ENCODE peak calls at places on chromosomes 7 and 10, in four cellular contexts. U, B, L and R are unnamed samples.

GRCh38 chr10:11212686-11213085 is 195.0 kb downstream of the CELF2 start:
- DNase-seq in U (no peak), B (no peak), L (no peak), R (no peak)

GRCh38 chr7:154686305-154686704 is 316.6 kb downstream of the PAXIP1 start:
- DNase-seq in U (no peak), B (no peak), L (no peak), R (no peak)

GRCh38 chr10:69321865-69322264 is 43.6 kb downstream of the HK1 start:
- DNase-seq in U (no peak), B (no peak), L (no peak), R (no peak)

GRCh38 chr7:19107392-19108147 is 9.9 kb downstream of the TWIST1 start:
- DNase-seq in U (no peak), B (no peak), L (no peak), R (no peak)

GRCh38 chr10:75115137-75115536 is 3.7 kb downstream of the SAMD8 start:
- DNase-seq in U (no peak), B (no peak), L (no peak), R (no peak)

GRCh38 chr7:100575206-100575631 is 1.5 kb upstream of the SAP25 start:
- DNase-seq in U (no peak), B (no peak), L (no peak), R (no peak)

GRCh38 chr10:6136215-6137201 is 47.7 kb downstream of the RBM17 start:
- DNase-seq in U (no peak), B (no peak), L (no peak), R (no peak)

GRCh38 chr10:84493951-84494848 is 165.8 kb downstream of the CCSER2 start:
- DNase-seq in U (no peak), B (no peak), L (peak), R (no peak)

GRCh38 chr7:88115258-88116195 is 104.3 kb downstream of the SRI start:
- DNase-seq in U (no peak), B (no peak), L (no peak), R (no peak)

GRCh38 chr10:32692174-32692573 is 246.2 kb downstream of the CCDC7 start:
- DNase-seq in U (peak), B (no peak), L (peak), R (no peak)

GRCh38 chr10:60125928-60126327 is 219.6 kb upstream of the CCDC6 start:
- DNase-seq in U (no peak), B (no peak), L (no peak), R (no peak)

GRCh38 chr10:16905304-16905703 is 88.1 kb upstream of the RSU1 start:
- DNase-seq in U (no peak), B (no peak), L (no peak), R (no peak)

GRCh38 chr7:64744680-64745079 is 49.5 kb upstream of the ZNF138 start:
- DNase-seq in U (no peak), B (no peak), L (no peak), R (no peak)

GRCh38 chr7:80493121-80493849 is 18.6 kb downstream of the GNAT3 start:
- DNase-seq in U (no peak), B (no peak), L (no peak), R (no peak)

GRCh38 chr7:132061931-132062330 is 505.5 kb upstream of the PODXL start:
- DNase-seq in U (no peak), B (no peak), L (no peak), R (no peak)

GRCh38 chr10:123517376-123517775 is 148.8 kb upstream of the GPR26 start:
- DNase-seq in U (no peak), B (no peak), L (no peak), R (no peak)

GRCh38 chr10:124369986-124370385 is 48.7 kb downstream of the OAT start:
- DNase-seq in U (no peak), B (no peak), L (no peak), R (no peak)

GRCh38 chr10:6269953-6270867 is 67.5 kb downstream of the PFKFB3 start:
- DNase-seq in U (no peak), B (no peak), L (no peak), R (no peak)

GRCh38 chr10:63644398-63645142 is 123.4 kb downstream of the REEP3 start:
- DNase-seq in U (no peak), B (no peak), L (no peak), R (no peak)

GRCh38 chr10:119726291-119727261 is 726 bp downstream of the INPP5F start:
- DNase-seq in U (no peak), B (peak), L (no peak), R (no peak)

GRCh38 chr10:69936091-69936490 is 116.6 kb upstream of the MACROH2A2 start:
- DNase-seq in U (no peak), B (no peak), L (no peak), R (no peak)

GRCh38 chr10:78389419-78389818 is 355.8 kb downstream of the RPS24 start:
- DNase-seq in U (no peak), B (no peak), L (no peak), R (no peak)

GRCh38 chr7:99623702-99624447 is 7.1 kb downstream of the ZSCAN25 start:
- DNase-seq in U (no peak), B (no peak), L (no peak), R (no peak)

GRCh38 chr10:30151581-30152389 is 92.4 kb upstream of the JCAD start:
- DNase-seq in U (no peak), B (peak), L (peak), R (peak)

GRCh38 chr10:17265468-17265867 is 37.4 kb downstream of the VIM start:
- DNase-seq in U (no peak), B (no peak), L (no peak), R (no peak)

GRCh38 chr10:52679117-52679516 is 93.5 kb downstream of the MBL2 start:
- DNase-seq in U (no peak), B (no peak), L (no peak), R (no peak)

GRCh38 chr10:16259726-16260125 is 177.1 kb upstream of the PTER start:
- DNase-seq in U (no peak), B (no peak), L (no peak), R (no peak)

GRCh38 chr10:1240341-1240775 is 184.2 kb downstream of the WDR37 start:
- DNase-seq in U (peak), B (peak), L (no peak), R (no peak)

GRCh38 chr10:32386623-32387022 is 39.7 kb upstream of the EPC1 start:
- DNase-seq in U (no peak), B (no peak), L (no peak), R (no peak)

GRCh38 chr7:96665689-96666088 is 44.0 kb downstream of the SEM1 start:
- DNase-seq in U (no peak), B (no peak), L (no peak), R (no peak)

GRCh38 chr10:20105931-20106330 is 289.7 kb downstream of the PLXDC2 start:
- DNase-seq in U (no peak), B (no peak), L (no peak), R (no peak)

GRCh38 chr10:125057158-125058001 is 103.0 kb downstream of the CTBP2 start:
- DNase-seq in U (peak), B (no peak), L (no peak), R (no peak)

GRCh38 chr10:132563485-132564248 is 26.1 kb downstream of the INPP5A start:
- DNase-seq in U (no peak), B (no peak), L (peak), R (no peak)

GRCh38 chr7:7970113-7970619 is 1.6 kb downstream of the GLCCI1 start:
- DNase-seq in U (no peak), B (peak), L (no peak), R (no peak)

GRCh38 chr7:101510297-101510696 is 118.8 kb downstream of the MYL10 start:
- DNase-seq in U (no peak), B (no peak), L (no peak), R (no peak)

GRCh38 chr7:54112568-54112967 is 429.6 kb upstream of the VSTM2A start:
- DNase-seq in U (no peak), B (no peak), L (no peak), R (no peak)

GRCh38 chr10:132654708-132655661 is 117.4 kb downstream of the INPP5A start:
- DNase-seq in U (no peak), B (peak), L (peak), R (peak)